ENCODE peak calls at places on chromosome 17, in five cellular contexts. X is GM23248, K is GM23338, Q is neural progenitor cell, F is MM.1S. N is an unnamed sample. For H3F3A, the result is how much of the 10 kb centered on the place peaks cover.

GRCh38 chr17:41512789-41513547 is 5.7 kb downstream of the KRT15 start:
- DNase-seq in X (no peak), Q (no peak), F (no peak), K (no peak), N (no peak)

GRCh38 chr17:63140255-63140654 is 174.2 kb downstream of the TANC2 start:
- DNase-seq in Q (no peak), F (peak), X (peak), K (no peak), N (peak)

GRCh38 chr17:43193251-43193650 is 18.4 kb upstream of the TMEM106A start:
- DNase-seq in K (no peak), Q (no peak), F (no peak), X (no peak), N (no peak)

GRCh38 chr17:78839173-78839761 is 1.3 kb downstream of the USP36 start:
- DNase-seq in X (peak), F (peak), K (no peak), Q (no peak), N (peak)

GRCh38 chr17:57328109-57328882 is 72.0 kb downstream of the MSI2 start:
- DNase-seq in F (no peak), K (no peak), Q (no peak), X (no peak), N (no peak)

GRCh38 chr17:4908301-4908700 is 5.4 kb upstream of the CHRNE start:
- DNase-seq in Q (peak), K (peak), X (peak), F (no peak), N (no peak)

GRCh38 chr17:43676471-43676870 is 14.7 kb upstream of the MEOX1 start:
- DNase-seq in K (no peak), X (peak), F (no peak), Q (no peak), N (peak)

GRCh38 chr17:933168-934083 is 46.1 kb downstream of the NXN start:
- DNase-seq in X (peak), F (no peak), Q (peak), K (peak), N (peak)

GRCh38 chr17:31327534-31328526 is 6.4 kb upstream of the EVI2A start:
- DNase-seq in K (no peak), Q (no peak), X (peak), F (no peak), N (peak)

GRCh38 chr17:69103557-69104233 is 38.0 kb downstream of the ABCA6 start:
- DNase-seq in F (no peak), Q (no peak), K (no peak), X (no peak), N (no peak)

GRCh38 chr17:4204676-4205075 is 59.1 kb downstream of the ANKFY1 start:
- DNase-seq in F (no peak), K (no peak), Q (no peak), X (peak), N (no peak)

GRCh38 chr17:50634123-50634914 is at the start of gene ABCC3:
- DNase-seq in Q (peak), F (no peak), K (no peak), X (peak), N (peak)

GRCh38 chr17:69314246-69315030 is 12.5 kb downstream of the ABCA5 start:
- DNase-seq in F (no peak), K (peak), X (no peak), Q (peak), N (no peak)

GRCh38 chr17:34400301-34400931 is 37.4 kb upstream of the CCL1 start:
- DNase-seq in Q (no peak), F (no peak), X (no peak), K (no peak), N (no peak)

GRCh38 chr17:57211543-57211942 is 44.8 kb upstream of the MSI2 start:
- DNase-seq in Q (no peak), X (peak), K (no peak), F (no peak), N (peak)

GRCh38 chr17:41060052-41060604 is at the start of gene KRTAP2-3:
- DNase-seq in K (no peak), Q (no peak), X (peak), F (no peak), N (peak)

GRCh38 chr17:50431219-50431618 is 5.2 kb downstream of the ACSF2 start:
- DNase-seq in K (no peak), Q (no peak), F (no peak), X (no peak), N (peak)

GRCh38 chr17:35486920-35487727 is 38.6 kb upstream of the SLFN13 start:
- DNase-seq in X (peak), Q (no peak), K (peak), F (peak), N (no peak)

GRCh38 chr17:81705518-81706231 is 2.5 kb downstream of the MRPL12 start:
- DNase-seq in F (no peak), Q (no peak), K (no peak), X (no peak), N (no peak)

GRCh38 chr17:66950886-66951604 is 13.5 kb upstream of the CACNG4 start:
- DNase-seq in F (no peak), X (no peak), K (no peak), Q (no peak), N (no peak)

GRCh38 chr17:39950871-39951348 is 11.9 kb upstream of the GSDMA start:
- DNase-seq in X (no peak), K (no peak), Q (no peak), F (no peak), N (no peak)

GRCh38 chr17:61411114-61411943 is 11.7 kb downstream of the TBX2 start:
- DNase-seq in F (peak), Q (peak), X (peak), K (peak), N (peak)

GRCh38 chr17:65453204-65453931 is 108.1 kb downstream of the AXIN2 start:
- DNase-seq in X (no peak), F (no peak), Q (no peak), K (peak), N (peak)

GRCh38 chr17:7503521-7503920 is 19.4 kb downstream of the POLR2A start:
- DNase-seq in K (no peak), Q (no peak), F (no peak), X (no peak), N (no peak)

GRCh38 chr17:5762191-5762590 is 177.9 kb upstream of the NLRP1 start:
- DNase-seq in K (no peak), Q (no peak), X (no peak), F (no peak), N (no peak)

GRCh38 chr17:520447-521167 is 168.0 kb upstream of the RPH3AL start:
- DNase-seq in X (no peak), K (peak), F (no peak), Q (no peak), N (no peak)

GRCh38 chr17:19460695-19461094 is 49.7 kb downstream of the RNF112 start:
- DNase-seq in X (peak), K (peak), Q (no peak), F (no peak), N (no peak)

GRCh38 chr17:79654960-79655382 is 44.1 kb upstream of the RBFOX3 start:
- DNase-seq in F (no peak), K (no peak), Q (no peak), X (no peak), N (no peak)

GRCh38 chr17:28041844-28042656 is 427 bp upstream of the NLK start:
- DNase-seq in K (peak), F (no peak), X (peak), Q (no peak), N (peak)

GRCh38 chr17:36550491-36551417 is 6.0 kb downstream of the GGNBP2 start:
- DNase-seq in F (peak), Q (no peak), X (no peak), K (no peak), N (no peak)

GRCh38 chr17:71975998-71976649 is 144.7 kb upstream of the SOX9 start:
- DNase-seq in Q (peak), F (no peak), X (peak), K (peak), N (peak)

GRCh38 chr17:9905902-9906301 is 831 bp upstream of the RCVRN start:
- DNase-seq in X (peak), K (peak), F (no peak), Q (peak), N (peak)

GRCh38 chr17:50482516-50482915 is 3.9 kb downstream of the RSAD1 start:
- DNase-seq in F (peak), Q (peak), K (peak), X (peak), N (peak)

GRCh38 chr17:65154770-65155589 is 17.8 kb downstream of the RGS9 start:
- DNase-seq in X (peak), F (peak), K (no peak), Q (no peak), N (peak)

GRCh38 chr17:18854956-18855355 is 3.0 kb upstream of the PRPSAP2 start:
- DNase-seq in X (no peak), F (no peak), K (no peak), Q (no peak), N (no peak)

GRCh38 chr17:35218901-35219300 is 24.0 kb upstream of the SLFN5 start:
- DNase-seq in Q (no peak), X (no peak), K (no peak), F (peak), N (no peak)

GRCh38 chr17:81002409-81003361 is 11.0 kb downstream of the CHMP6 start:
- DNase-seq in F (no peak), Q (no peak), K (no peak), X (peak), N (peak)

GRCh38 chr17:27906238-27906603 is 13.1 kb upstream of the LYRM9 start:
- DNase-seq in Q (no peak), K (no peak), X (no peak), F (no peak), N (no peak)

GRCh38 chr17:38673714-38674012 is 1.1 kb downstream of the EPOP start:
- DNase-seq in F (peak), Q (peak), K (peak), X (peak), N (no peak)
- TF ChIP-seq EZH2 in F (no peak), Q (no peak), K (peak), X (no peak), N (no peak)

DNA sequence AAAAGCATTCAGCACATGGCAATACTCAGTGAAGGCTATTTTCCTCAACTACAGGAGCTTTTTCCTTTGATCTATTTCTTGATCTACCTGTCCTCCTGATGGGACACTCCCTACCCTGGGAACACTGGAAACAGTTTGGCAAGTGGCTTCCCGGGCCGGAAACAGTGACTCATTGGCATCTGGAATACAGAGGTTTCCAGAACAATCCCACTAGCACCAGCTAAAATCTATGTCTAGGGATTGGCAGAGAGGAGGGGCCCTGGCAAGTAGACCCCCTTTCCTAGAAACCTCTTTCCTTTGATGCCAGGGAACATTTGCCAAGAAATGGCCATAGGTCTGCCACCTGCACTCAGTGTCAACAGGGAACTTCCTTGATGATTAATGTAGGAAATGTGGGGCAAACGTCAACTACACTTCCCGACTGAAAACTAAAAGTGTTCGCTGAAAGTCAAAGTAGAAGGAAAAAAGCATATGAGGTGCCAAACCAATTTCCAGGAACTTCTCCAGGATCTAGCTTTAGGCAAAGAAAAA is 30.4 kb upstream of the FBXW10B start:
- DNase-seq in F (no peak), X (peak), Q (no peak), K (no peak), N (peak)
- TF ChIP-seq EZH2phosphoT487 in F (no peak), X (no peak), Q (no peak), K (no peak), N (no peak)

GRCh38 chr17:17839792-17840707 is 3.3 kb upstream of the SREBF1 start:
- DNase-seq in X (peak), Q (peak), F (peak), K (peak), N (peak)

GRCh38 chr17:17842111-17842876 is 5.5 kb upstream of the SREBF1 start:
- DNase-seq in Q (no peak), X (no peak), F (no peak), K (no peak), N (no peak)

GRCh38 chr17:17841620-17842025 is 4.8 kb upstream of the SREBF1 start:
- DNase-seq in Q (no peak), F (no peak), X (no peak), K (no peak), N (no peak)

GRCh38 chr17:17843096-17843495 is 6.3 kb upstream of the SREBF1 start:
- DNase-seq in K (no peak), X (no peak), Q (no peak), F (no peak), N (no peak)

GRCh38 chr17:17840751-17841591 is 4.2 kb upstream of the SREBF1 start:
- DNase-seq in Q (peak), F (no peak), X (peak), K (peak), N (peak)
- H3F3A ChIP-seq in Q (under half), F (under half), X (under half), K (under half), N (under half)

GRCh38 chr17:48647964-48648245 is 21.7 kb upstream of the HOXB9 start:
- DNase-seq in X (no peak), F (no peak), K (no peak), Q (no peak), N (no peak)

GRCh38 chr17:48645639-48646182 is 19.6 kb upstream of the HOXB9 start:
- DNase-seq in X (no peak), K (no peak), Q (no peak), F (no peak), N (no peak)

GRCh38 chr17:48644910-48645557 is 18.9 kb upstream of the HOXB9 start:
- DNase-seq in Q (peak), K (peak), F (no peak), X (no peak), N (no peak)

GRCh38 chr17:48646183-48647102 is 20.3 kb upstream of the HOXB9 start:
- DNase-seq in Q (peak), X (no peak), K (peak), F (no peak), N (no peak)

DNA sequence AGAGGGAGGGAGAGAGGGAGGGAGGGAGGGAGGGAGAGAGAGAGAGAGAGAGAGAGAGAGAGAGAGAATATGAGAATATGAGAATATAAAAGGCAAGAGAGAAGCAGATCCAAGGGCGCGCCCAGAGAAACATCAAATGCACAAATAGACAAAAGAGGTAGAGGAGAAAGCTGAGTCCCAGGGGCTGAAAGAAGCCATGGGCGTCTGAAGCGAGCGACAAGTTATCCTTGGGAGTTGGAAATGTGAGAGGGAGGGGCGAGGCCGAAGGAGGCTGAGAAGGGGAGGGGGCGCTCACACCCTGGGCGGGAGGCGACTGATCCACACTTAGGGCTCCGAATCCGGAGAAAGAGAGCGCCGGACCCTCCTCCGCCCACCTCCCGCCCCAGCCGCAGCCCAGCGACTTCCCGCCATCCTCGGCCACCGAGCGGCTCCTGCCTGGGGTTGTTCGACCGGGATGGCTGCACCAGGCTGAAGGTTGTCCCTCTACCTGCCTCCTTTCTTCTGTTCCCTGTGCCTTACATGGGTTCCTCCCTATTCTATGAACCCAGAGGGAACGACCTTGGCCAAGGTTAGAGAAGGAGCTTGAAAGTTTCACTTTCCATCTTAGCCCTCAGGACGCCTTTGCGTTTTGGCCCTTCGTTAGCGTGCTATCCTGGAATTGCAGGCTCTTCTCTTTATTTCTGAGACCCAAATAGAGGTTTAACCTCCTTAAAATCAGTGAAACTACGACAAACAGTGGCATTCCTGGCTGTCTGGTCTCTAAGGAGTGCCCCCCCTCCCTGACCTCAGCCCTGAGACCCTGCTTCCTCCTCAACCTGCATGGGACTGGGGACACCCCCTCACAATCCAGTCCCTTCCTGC is 21.2 kb upstream of the HOXB9 start:
- DNase-seq in Q (peak), X (peak), F (peak), K (peak), N (no peak)
- TF ChIP-seq EZH2 in Q (peak), X (no peak), F (no peak), K (peak), N (no peak)

GRCh38 chr17:16190703-16191360 is 24.5 kb downstream of the NCOR1 start:
- DNase-seq in F (no peak), K (no peak), X (no peak), Q (no peak), N (no peak)
- TF ChIP-seq EZH2phosphoT487 in F (no peak), K (no peak), X (no peak), Q (no peak), N (no peak)

N was measured in PC-3.